ENCODE peak calls at places on chromosomes 4 and X, in seven cellular contexts. One of them, this sample, is unnamed.

GRCh38 chr4:108950158-108950915 is 187.5 kb upstream of the ETNPPL start:
- DNase-seq in NCI-H2081: no peak
- DNase-seq in tibial nerve: no peak
- DNase-seq in Calu3: no peak
- DNase-seq in retina: no peak
- DNase-seq in DMS153: no peak
- DNase-seq in mammary epithelial cell: no peak
- DNase-seq in this sample: no peak

GRCh38 chr4:54902261-54902660 is 223.1 kb downstream of the KDR start:
- DNase-seq in NCI-H2081: no peak
- DNase-seq in tibial nerve: no peak
- DNase-seq in Calu3: peak; percentile 51
- DNase-seq in retina: no peak
- DNase-seq in DMS153: no peak
- DNase-seq in mammary epithelial cell: peak; percentile 85
- DNase-seq in this sample: no peak

GRCh38 chrX:53294024-53294648 is 12.8 kb upstream of the IQSEC2 start:
- DNase-seq in NCI-H2081: no peak
- DNase-seq in tibial nerve: no peak
- DNase-seq in Calu3: no peak
- DNase-seq in retina: no peak
- DNase-seq in DMS153: no peak
- DNase-seq in mammary epithelial cell: no peak
- DNase-seq in this sample: no peak

GRCh38 chr4:182066037-182066436 is 177.2 kb upstream of the TENM3 start:
- DNase-seq in NCI-H2081: no peak
- DNase-seq in tibial nerve: no peak
- DNase-seq in Calu3: no peak
- DNase-seq in retina: no peak
- DNase-seq in DMS153: no peak
- DNase-seq in mammary epithelial cell: no peak
- DNase-seq in this sample: no peak

GRCh38 chr4:10028910-10029309 is 7.6 kb upstream of the SLC2A9 start:
- DNase-seq in NCI-H2081: no peak
- DNase-seq in tibial nerve: no peak
- DNase-seq in Calu3: no peak
- DNase-seq in retina: no peak
- DNase-seq in DMS153: no peak
- DNase-seq in mammary epithelial cell: no peak
- DNase-seq in this sample: no peak

GRCh38 chr4:185931375-185931774 is 119.4 kb upstream of the SORBS2 start:
- DNase-seq in NCI-H2081: no peak
- DNase-seq in tibial nerve: no peak
- DNase-seq in Calu3: no peak
- DNase-seq in retina: no peak
- DNase-seq in DMS153: no peak
- DNase-seq in mammary epithelial cell: no peak
- DNase-seq in this sample: no peak

GRCh38 chrX:50827996-50828395 is 14.0 kb upstream of the SHROOM4 start:
- DNase-seq in NCI-H2081: no peak
- DNase-seq in tibial nerve: no peak
- DNase-seq in Calu3: peak; percentile 41
- DNase-seq in retina: no peak
- DNase-seq in DMS153: no peak
- DNase-seq in mammary epithelial cell: peak; percentile 85
- DNase-seq in this sample: no peak

GRCh38 chrX:38800981-38801845 is at the start of gene MID1IP1:
- DNase-seq in NCI-H2081: peak; percentile 95
- DNase-seq in tibial nerve: peak; percentile 84
- DNase-seq in Calu3: peak; percentile 94
- DNase-seq in retina: peak; percentile 91
- DNase-seq in DMS153: peak; percentile 85
- DNase-seq in mammary epithelial cell: peak; percentile 90
- DNase-seq in this sample: peak; percentile 92

GRCh38 chr4:121256346-121256745 is 92.2 kb upstream of the TNIP3 start:
- DNase-seq in NCI-H2081: no peak
- DNase-seq in tibial nerve: no peak
- DNase-seq in Calu3: no peak
- DNase-seq in retina: no peak
- DNase-seq in DMS153: no peak
- DNase-seq in mammary epithelial cell: peak; percentile 85
- DNase-seq in this sample: no peak

GRCh38 chr4:8768357-8768999 is 103.2 kb downstream of the HMX1 start:
- DNase-seq in NCI-H2081: no peak
- DNase-seq in tibial nerve: no peak
- DNase-seq in Calu3: no peak
- DNase-seq in retina: peak; percentile 23
- DNase-seq in DMS153: no peak
- DNase-seq in mammary epithelial cell: no peak
- DNase-seq in this sample: no peak

GRCh38 chr4:71230258-71230594 is 108.6 kb upstream of the SLC4A4 start:
- DNase-seq in NCI-H2081: no peak
- DNase-seq in tibial nerve: no peak
- DNase-seq in Calu3: no peak
- DNase-seq in retina: no peak
- DNase-seq in DMS153: no peak
- DNase-seq in mammary epithelial cell: no peak
- DNase-seq in this sample: no peak

GRCh38 chr4:155529197-155529596 is 137.5 kb upstream of the GUCY1A1 start:
- DNase-seq in NCI-H2081: no peak
- DNase-seq in tibial nerve: no peak
- DNase-seq in Calu3: peak; percentile 43
- DNase-seq in retina: no peak
- DNase-seq in DMS153: no peak
- DNase-seq in mammary epithelial cell: no peak
- DNase-seq in this sample: no peak

GRCh38 chr4:2811830-2812599 is 19.1 kb downstream of the SH3BP2 start:
- DNase-seq in NCI-H2081: peak; percentile 85
- DNase-seq in tibial nerve: peak; percentile 46
- DNase-seq in Calu3: no peak
- DNase-seq in retina: no peak
- DNase-seq in DMS153: peak; percentile 32
- DNase-seq in mammary epithelial cell: no peak
- DNase-seq in this sample: peak; percentile 69

GRCh38 chr4:68735106-68735505 is 64.7 kb upstream of the UGT2B15 start:
- DNase-seq in NCI-H2081: no peak
- DNase-seq in tibial nerve: no peak
- DNase-seq in Calu3: no peak
- DNase-seq in retina: no peak
- DNase-seq in DMS153: no peak
- DNase-seq in mammary epithelial cell: no peak
- DNase-seq in this sample: no peak

GRCh38 chr4:188332265-188332664 is 193.0 kb downstream of the TRIML1 start:
- DNase-seq in NCI-H2081: no peak
- DNase-seq in tibial nerve: no peak
- DNase-seq in Calu3: no peak
- DNase-seq in retina: no peak
- DNase-seq in DMS153: no peak
- DNase-seq in mammary epithelial cell: no peak
- DNase-seq in this sample: no peak

GRCh38 chr4:183140911-183141320 is 41.9 kb downstream of the WWC2 start:
- DNase-seq in NCI-H2081: no peak
- DNase-seq in tibial nerve: no peak
- DNase-seq in Calu3: no peak
- DNase-seq in retina: no peak
- DNase-seq in DMS153: no peak
- DNase-seq in mammary epithelial cell: peak; percentile 61
- DNase-seq in this sample: no peak

GRCh38 chrX:107773206-107773605 is 2.4 kb downstream of the TSC22D3 start:
- DNase-seq in NCI-H2081: no peak
- DNase-seq in tibial nerve: no peak
- DNase-seq in Calu3: no peak
- DNase-seq in retina: no peak
- DNase-seq in DMS153: no peak
- DNase-seq in mammary epithelial cell: no peak
- DNase-seq in this sample: no peak

GRCh38 chr4:153241295-153241694 is 37.1 kb downstream of the TRIM2 start:
- DNase-seq in NCI-H2081: no peak
- DNase-seq in tibial nerve: no peak
- DNase-seq in Calu3: no peak
- DNase-seq in retina: no peak
- DNase-seq in DMS153: no peak
- DNase-seq in mammary epithelial cell: no peak
- DNase-seq in this sample: no peak

GRCh38 chrX:103637604-103638338 is 9.0 kb downstream of the TCEAL1 start:
- DNase-seq in NCI-H2081: no peak
- DNase-seq in tibial nerve: no peak
- DNase-seq in Calu3: no peak
- DNase-seq in retina: no peak
- DNase-seq in DMS153: no peak
- DNase-seq in mammary epithelial cell: peak; percentile 80
- DNase-seq in this sample: no peak

GRCh38 chr4:139740531-139741041 is 75.0 kb downstream of the MGST2 start:
- DNase-seq in NCI-H2081: peak; percentile 91
- DNase-seq in tibial nerve: peak; percentile 30
- DNase-seq in Calu3: no peak
- DNase-seq in retina: no peak
- DNase-seq in DMS153: peak; percentile 96
- DNase-seq in mammary epithelial cell: peak; percentile 59
- DNase-seq in this sample: peak; percentile 97

GRCh38 chr4:133812236-133812635 is 389.4 kb downstream of the PABPC4L start:
- DNase-seq in NCI-H2081: no peak
- DNase-seq in tibial nerve: no peak
- DNase-seq in Calu3: no peak
- DNase-seq in retina: no peak
- DNase-seq in DMS153: no peak
- DNase-seq in mammary epithelial cell: no peak
- DNase-seq in this sample: no peak

GRCh38 chr4:789571-790465 is 36.1 kb downstream of the CPLX1 start:
- DNase-seq in NCI-H2081: no peak
- DNase-seq in tibial nerve: peak; percentile 6
- DNase-seq in Calu3: no peak
- DNase-seq in retina: no peak
- DNase-seq in DMS153: no peak
- DNase-seq in mammary epithelial cell: no peak
- DNase-seq in this sample: no peak

GRCh38 chrX:70030242-70030823 is 19.4 kb downstream of the AWAT2 start:
- DNase-seq in NCI-H2081: peak; percentile 55
- DNase-seq in tibial nerve: no peak
- DNase-seq in Calu3: peak; percentile 73
- DNase-seq in retina: peak; percentile 48
- DNase-seq in DMS153: peak; percentile 12
- DNase-seq in mammary epithelial cell: peak; percentile 51
- DNase-seq in this sample: peak; percentile 52

GRCh38 chr4:170652571-170652970 is 562.8 kb upstream of the AADAT start:
- DNase-seq in NCI-H2081: no peak
- DNase-seq in tibial nerve: no peak
- DNase-seq in Calu3: no peak
- DNase-seq in retina: no peak
- DNase-seq in DMS153: no peak
- DNase-seq in mammary epithelial cell: no peak
- DNase-seq in this sample: no peak

GRCh38 chr4:14023901-14024300 is 396.4 kb upstream of the BOD1L1 start:
- DNase-seq in NCI-H2081: no peak
- DNase-seq in tibial nerve: no peak
- DNase-seq in Calu3: no peak
- DNase-seq in retina: no peak
- DNase-seq in DMS153: no peak
- DNase-seq in mammary epithelial cell: no peak
- DNase-seq in this sample: no peak

GRCh38 chrX:119041175-119041574 is 31.6 kb upstream of the CT47C1 start:
- DNase-seq in NCI-H2081: no peak
- DNase-seq in tibial nerve: peak; percentile 13
- DNase-seq in Calu3: peak; percentile 29
- DNase-seq in retina: no peak
- DNase-seq in DMS153: no peak
- DNase-seq in mammary epithelial cell: peak; percentile 26
- DNase-seq in this sample: no peak

GRCh38 chrX:122188751-122189150 is 995.3 kb upstream of the GRIA3 start:
- DNase-seq in NCI-H2081: no peak
- DNase-seq in tibial nerve: no peak
- DNase-seq in Calu3: no peak
- DNase-seq in retina: no peak
- DNase-seq in DMS153: no peak
- DNase-seq in mammary epithelial cell: peak; percentile 39
- DNase-seq in this sample: no peak

GRCh38 chr4:112201915-112202505 is 29.6 kb upstream of the AP1AR start:
- DNase-seq in NCI-H2081: no peak
- DNase-seq in tibial nerve: no peak
- DNase-seq in Calu3: no peak
- DNase-seq in retina: no peak
- DNase-seq in DMS153: no peak
- DNase-seq in mammary epithelial cell: no peak
- DNase-seq in this sample: no peak

GRCh38 chrX:129736491-129736890 is 2.3 kb upstream of the XPNPEP2 start:
- DNase-seq in NCI-H2081: no peak
- DNase-seq in tibial nerve: no peak
- DNase-seq in Calu3: no peak
- DNase-seq in retina: no peak
- DNase-seq in DMS153: no peak
- DNase-seq in mammary epithelial cell: no peak
- DNase-seq in this sample: no peak

GRCh38 chr4:158197194-158197593 is 13.1 kb upstream of the TMEM144 start:
- DNase-seq in NCI-H2081: no peak
- DNase-seq in tibial nerve: no peak
- DNase-seq in Calu3: no peak
- DNase-seq in retina: no peak
- DNase-seq in DMS153: no peak
- DNase-seq in mammary epithelial cell: no peak
- DNase-seq in this sample: no peak

GRCh38 chrX:69032601-69033000 is 132.7 kb downstream of the PJA1 start:
- DNase-seq in NCI-H2081: no peak
- DNase-seq in tibial nerve: no peak
- DNase-seq in Calu3: peak; percentile 36
- DNase-seq in retina: no peak
- DNase-seq in DMS153: no peak
- DNase-seq in mammary epithelial cell: peak; percentile 84
- DNase-seq in this sample: no peak

GRCh38 chr4:62271107-62271506 is 1071.0 kb downstream of the ADGRL3 start:
- DNase-seq in NCI-H2081: no peak
- DNase-seq in tibial nerve: no peak
- DNase-seq in Calu3: no peak
- DNase-seq in retina: no peak
- DNase-seq in DMS153: no peak
- DNase-seq in mammary epithelial cell: no peak
- DNase-seq in this sample: no peak

GRCh38 chrX:88903989-88904718 is 157.1 kb downstream of the CPXCR1 start:
- DNase-seq in NCI-H2081: no peak
- DNase-seq in tibial nerve: no peak
- DNase-seq in Calu3: no peak
- DNase-seq in retina: no peak
- DNase-seq in DMS153: no peak
- DNase-seq in mammary epithelial cell: no peak
- DNase-seq in this sample: no peak

This sample was measured in pons.